ENCODE peak calls at places on chromosome 14, in ten cellular contexts. One of them, this sample, is unnamed.

GRCh38 chr14:91956616-91957015 is 9.1 kb upstream of the FBLN5 start:
- DNase-seq in hepatocyte: no peak
- DNase-seq in Calu3: no peak
- DNase-seq in LoVo: no peak
- DNase-seq in CD14-positive monocyte: no peak
- DNase-seq in right cardiac atrium: no peak
- DNase-seq in heart left ventricle: no peak
- DNase-seq in fibroblast of lung: no peak
- DNase-seq in A549: no peak
- DNase-seq in gastrocnemius medialis: no peak
- DNase-seq in this sample: no peak

GRCh38 chr14:89371600-89371999 is 45.4 kb downstream of the FOXN3 start:
- DNase-seq in right cardiac atrium: no peak
- DNase-seq in fibroblast of lung: no peak
- DNase-seq in heart left ventricle: no peak
- DNase-seq in A549: no peak
- DNase-seq in gastrocnemius medialis: no peak
- DNase-seq in CD14-positive monocyte: no peak
- DNase-seq in hepatocyte: no peak
- DNase-seq in LoVo: no peak
- DNase-seq in Calu3: no peak
- DNase-seq in this sample: no peak

GRCh38 chr14:74697543-74697942 is 15.3 kb downstream of the AREL1 start:
- DNase-seq in CD14-positive monocyte: no peak
- DNase-seq in gastrocnemius medialis: no peak
- DNase-seq in heart left ventricle: no peak
- DNase-seq in right cardiac atrium: no peak
- DNase-seq in fibroblast of lung: peak
- DNase-seq in hepatocyte: no peak
- DNase-seq in A549: no peak
- DNase-seq in LoVo: no peak
- DNase-seq in Calu3: no peak
- DNase-seq in this sample: no peak

GRCh38 chr14:79376557-79376956 is 834.7 kb downstream of the DIO2 start:
- DNase-seq in A549: no peak
- DNase-seq in CD14-positive monocyte: no peak
- DNase-seq in heart left ventricle: no peak
- DNase-seq in hepatocyte: no peak
- DNase-seq in fibroblast of lung: no peak
- DNase-seq in LoVo: no peak
- DNase-seq in gastrocnemius medialis: no peak
- DNase-seq in Calu3: no peak
- DNase-seq in right cardiac atrium: no peak
- DNase-seq in this sample: no peak

GRCh38 chr14:74663884-74664283 is 49.0 kb downstream of the AREL1 start:
- DNase-seq in fibroblast of lung: no peak
- DNase-seq in hepatocyte: no peak
- DNase-seq in heart left ventricle: no peak
- DNase-seq in gastrocnemius medialis: peak
- DNase-seq in right cardiac atrium: no peak
- DNase-seq in LoVo: no peak
- DNase-seq in Calu3: no peak
- DNase-seq in A549: no peak
- DNase-seq in CD14-positive monocyte: no peak
- DNase-seq in this sample: no peak

GRCh38 chr14:75559451-75560187 is 18.8 kb upstream of the FLVCR2 start:
- DNase-seq in LoVo: peak
- DNase-seq in A549: peak
- DNase-seq in CD14-positive monocyte: peak
- DNase-seq in hepatocyte: peak
- DNase-seq in Calu3: peak
- DNase-seq in right cardiac atrium: no peak
- DNase-seq in fibroblast of lung: peak
- DNase-seq in gastrocnemius medialis: peak
- DNase-seq in heart left ventricle: no peak
- DNase-seq in this sample: no peak

GRCh38 chr14:94945615-94946014 is 175.7 kb upstream of the GSC start:
- DNase-seq in fibroblast of lung: no peak
- DNase-seq in LoVo: no peak
- DNase-seq in gastrocnemius medialis: no peak
- DNase-seq in right cardiac atrium: no peak
- DNase-seq in CD14-positive monocyte: no peak
- DNase-seq in heart left ventricle: no peak
- DNase-seq in hepatocyte: no peak
- DNase-seq in Calu3: no peak
- DNase-seq in A549: no peak
- DNase-seq in this sample: no peak

GRCh38 chr14:103257211-103257962 is 76.7 kb upstream of the EIF5 start:
- DNase-seq in CD14-positive monocyte: no peak
- DNase-seq in heart left ventricle: no peak
- DNase-seq in right cardiac atrium: no peak
- DNase-seq in gastrocnemius medialis: no peak
- DNase-seq in LoVo: peak
- DNase-seq in A549: no peak
- DNase-seq in fibroblast of lung: peak
- DNase-seq in hepatocyte: no peak
- DNase-seq in Calu3: no peak
- DNase-seq in this sample: no peak

GRCh38 chr14:72463291-72463866 is 430.5 kb downstream of the DPF3 start:
- DNase-seq in hepatocyte: peak
- DNase-seq in right cardiac atrium: no peak
- DNase-seq in LoVo: peak
- DNase-seq in fibroblast of lung: no peak
- DNase-seq in A549: no peak
- DNase-seq in Calu3: peak
- DNase-seq in CD14-positive monocyte: no peak
- DNase-seq in gastrocnemius medialis: no peak
- DNase-seq in heart left ventricle: no peak
- DNase-seq in this sample: no peak

GRCh38 chr14:103198429-103199140 is 75.3 kb downstream of the TNFAIP2 start:
- DNase-seq in fibroblast of lung: peak
- DNase-seq in heart left ventricle: no peak
- DNase-seq in right cardiac atrium: no peak
- DNase-seq in A549: peak
- DNase-seq in CD14-positive monocyte: no peak
- DNase-seq in gastrocnemius medialis: peak
- DNase-seq in Calu3: no peak
- DNase-seq in LoVo: no peak
- DNase-seq in hepatocyte: peak
- DNase-seq in this sample: no peak

GRCh38 chr14:54356172-54356571 is 40.6 kb upstream of the CDKN3 start:
- DNase-seq in heart left ventricle: no peak
- DNase-seq in A549: no peak
- DNase-seq in gastrocnemius medialis: no peak
- DNase-seq in hepatocyte: no peak
- DNase-seq in Calu3: no peak
- DNase-seq in CD14-positive monocyte: no peak
- DNase-seq in right cardiac atrium: no peak
- DNase-seq in LoVo: peak
- DNase-seq in fibroblast of lung: peak
- DNase-seq in this sample: no peak

GRCh38 chr14:68553326-68553725 is 239.5 kb downstream of the ZFP36L1 start:
- DNase-seq in right cardiac atrium: no peak
- DNase-seq in hepatocyte: no peak
- DNase-seq in heart left ventricle: no peak
- DNase-seq in A549: no peak
- DNase-seq in LoVo: no peak
- DNase-seq in fibroblast of lung: no peak
- DNase-seq in Calu3: no peak
- DNase-seq in gastrocnemius medialis: peak
- DNase-seq in CD14-positive monocyte: no peak
- DNase-seq in this sample: no peak

GRCh38 chr14:74190910-74191575 is 48.2 kb upstream of the VSX2 start:
- DNase-seq in A549: no peak
- DNase-seq in heart left ventricle: no peak
- DNase-seq in fibroblast of lung: no peak
- DNase-seq in LoVo: no peak
- DNase-seq in gastrocnemius medialis: no peak
- DNase-seq in Calu3: no peak
- DNase-seq in CD14-positive monocyte: no peak
- DNase-seq in hepatocyte: no peak
- DNase-seq in right cardiac atrium: no peak
- DNase-seq in this sample: no peak

GRCh38 chr14:65070710-65071033 is 31.6 kb downstream of the MAX start:
- DNase-seq in right cardiac atrium: no peak
- DNase-seq in fibroblast of lung: no peak
- DNase-seq in LoVo: peak
- DNase-seq in heart left ventricle: no peak
- DNase-seq in A549: no peak
- DNase-seq in Calu3: peak
- DNase-seq in gastrocnemius medialis: peak
- DNase-seq in hepatocyte: no peak
- DNase-seq in CD14-positive monocyte: no peak
- DNase-seq in this sample: no peak

GRCh38 chr14:23430733-23431105 is 4.7 kb downstream of the MYH7 start:
- DNase-seq in gastrocnemius medialis: peak
- DNase-seq in CD14-positive monocyte: no peak
- DNase-seq in A549: no peak
- DNase-seq in LoVo: no peak
- DNase-seq in right cardiac atrium: no peak
- DNase-seq in Calu3: no peak
- DNase-seq in fibroblast of lung: no peak
- DNase-seq in hepatocyte: peak
- DNase-seq in heart left ventricle: no peak
- DNase-seq in this sample: peak

GRCh38 chr14:99322731-99323599 is 51.0 kb upstream of the BCL11B start:
- DNase-seq in LoVo: no peak
- DNase-seq in A549: no peak
- DNase-seq in heart left ventricle: no peak
- DNase-seq in gastrocnemius medialis: peak
- DNase-seq in CD14-positive monocyte: no peak
- DNase-seq in fibroblast of lung: no peak
- DNase-seq in right cardiac atrium: no peak
- DNase-seq in Calu3: no peak
- DNase-seq in hepatocyte: no peak
- DNase-seq in this sample: no peak

GRCh38 chr14:94458096-94458495 is 5.5 kb upstream of the SERPINA11 start:
- DNase-seq in heart left ventricle: no peak
- DNase-seq in CD14-positive monocyte: no peak
- DNase-seq in gastrocnemius medialis: no peak
- DNase-seq in A549: no peak
- DNase-seq in hepatocyte: no peak
- DNase-seq in right cardiac atrium: no peak
- DNase-seq in fibroblast of lung: no peak
- DNase-seq in LoVo: no peak
- DNase-seq in Calu3: no peak
- DNase-seq in this sample: no peak

GRCh38 chr14:91317381-91318313 is 73.1 kb upstream of the GPR68 start:
- DNase-seq in hepatocyte: no peak
- DNase-seq in Calu3: peak
- DNase-seq in LoVo: peak
- DNase-seq in CD14-positive monocyte: peak
- DNase-seq in fibroblast of lung: peak
- DNase-seq in right cardiac atrium: peak
- DNase-seq in A549: no peak
- DNase-seq in gastrocnemius medialis: peak
- DNase-seq in heart left ventricle: peak
- DNase-seq in this sample: peak

This sample was measured in spleen.